ENCODE peak calls at places on chromosomes 2 and 18, in four cellular contexts. G is AG08395, U is lower leg skin, J is RKO. V is an unnamed sample.

GRCh38 chr2:169653636-169654035 is 40.6 kb downstream of the CFAP210 start:
- DNase-seq in J (no peak), G (no peak), U (no peak), V (no peak)

GRCh38 chr2:207351171-207351570 is 178.6 kb upstream of the CREB1 start:
- DNase-seq in G (no peak), J (no peak), U (no peak), V (no peak)

GRCh38 chr2:135820003-135820618 is 16.9 kb downstream of the LCT start:
- DNase-seq in J (no peak), U (no peak), G (no peak), V (no peak)

GRCh38 chr2:86062043-86062442 is 43.6 kb downstream of the POLR1A start:
- DNase-seq in U (no peak), G (peak), J (no peak), V (no peak)

GRCh38 chr2:45988879-45989278 is 308.3 kb upstream of the EPAS1 start:
- DNase-seq in U (no peak), G (no peak), J (no peak), V (no peak)

GRCh38 chr18:78492813-78493371 is 486.7 kb upstream of the SALL3 start:
- DNase-seq in G (no peak), J (no peak), U (no peak), V (no peak)

GRCh38 chr2:46062637-46063412 is 234.4 kb upstream of the EPAS1 start:
- DNase-seq in U (peak), G (peak), J (peak), V (peak)

GRCh38 chr18:9614401-9615279 is at the start of gene PPP4R1:
- DNase-seq in G (peak), J (peak), U (peak), V (peak)

GRCh38 chr2:20425371-20425881 is 21.4 kb upstream of the RHOB start:
- DNase-seq in G (peak), U (peak), J (no peak), V (no peak)

GRCh38 chr2:217707116-217707742 is 295.6 kb downstream of the TNS1 start:
- DNase-seq in J (no peak), U (peak), G (peak), V (no peak)

GRCh38 chr2:42047488-42048317 is at the start of gene PKDCC:
- DNase-seq in G (peak), U (peak), J (peak), V (peak)

GRCh38 chr2:130846686-130847375 is 10.1 kb downstream of the ARHGEF4 start:
- DNase-seq in J (no peak), U (no peak), G (no peak), V (no peak)

GRCh38 chr2:176518823-176519222 is 249.6 kb downstream of the MTX2 start:
- DNase-seq in U (no peak), J (no peak), G (no peak), V (peak)

GRCh38 chr2:232013701-232014353 is 52.3 kb downstream of the DIS3L2 start:
- DNase-seq in U (no peak), J (peak), G (peak), V (no peak)

GRCh38 chr2:73983322-73984202 is 1.1 kb upstream of the TET3 start:
- DNase-seq in J (peak), U (peak), G (no peak), V (peak)

GRCh38 chr2:147937744-147938349 is 82.7 kb downstream of the ORC4 start:
- DNase-seq in U (no peak), G (peak), J (peak), V (peak)

GRCh38 chr2:105879798-105880300 is 135.1 kb downstream of the NCK2 start:
- DNase-seq in U (no peak), G (no peak), J (no peak), V (no peak)

GRCh38 chr2:8545676-8546318 is 136.1 kb upstream of the ID2 start:
- DNase-seq in J (no peak), G (no peak), U (no peak), V (no peak)

GRCh38 chr2:106085441-106085911 is 108.6 kb downstream of the UXS1 start:
- DNase-seq in G (peak), J (peak), U (peak), V (no peak)

GRCh38 chr2:176101862-176102261 is 2.3 kb downstream of the HOXD12 start:
- DNase-seq in U (no peak), G (no peak), J (no peak), V (no peak)

GRCh38 chr2:62221141-62221540 is 25.2 kb downstream of the B3GNT2 start:
- DNase-seq in U (no peak), G (no peak), J (no peak), V (no peak)

GRCh38 chr2:121974919-121975654 is 219.6 kb downstream of the TSN start:
- DNase-seq in U (peak), G (peak), J (peak), V (peak)

GRCh38 chr2:223549215-223549614 is 52.9 kb downstream of the SCG2 start:
- DNase-seq in J (no peak), G (peak), U (peak), V (no peak)

GRCh38 chr2:235634435-235635152 is 140.8 kb downstream of the AGAP1 start:
- DNase-seq in G (peak), U (no peak), J (no peak), V (no peak)

GRCh38 chr2:80567991-80568390 is 263.4 kb upstream of the LRRTM1 start:
- DNase-seq in U (no peak), J (no peak), G (no peak), V (no peak)

GRCh38 chr18:65751145-65752085 is 603 bp downstream of the CDH7 start:
- DNase-seq in J (no peak), U (no peak), G (no peak), V (no peak)

GRCh38 chr2:235383272-235383843 is 110.5 kb upstream of the AGAP1 start:
- DNase-seq in G (peak), J (no peak), U (no peak), V (no peak)

GRCh38 chr2:40471868-40472267 is 20.0 kb upstream of the SLC8A1 start:
- DNase-seq in U (no peak), J (no peak), G (no peak), V (no peak)

GRCh38 chr2:74843371-74844298 is 9.7 kb downstream of the HK2 start:
- DNase-seq in J (peak), G (peak), U (no peak), V (no peak)

GRCh38 chr18:6107794-6108193 is 212.5 kb upstream of the TMEM200C start:
- DNase-seq in U (no peak), G (no peak), J (no peak), V (no peak)

GRCh38 chr2:44168684-44169154 is at the start of gene PPM1B:
- DNase-seq in U (no peak), J (no peak), G (no peak), V (peak)

GRCh38 chr2:98912221-98912851 is 23.7 kb downstream of the CRACDL start:
- DNase-seq in U (no peak), J (peak), G (peak), V (no peak)

GRCh38 chr2:44949329-44950151 is 8.0 kb downstream of the SIX3 start:
- DNase-seq in G (peak), U (no peak), J (no peak), V (peak)

GRCh38 chr2:226559536-226559935 is 240.1 kb downstream of the IRS1 start:
- DNase-seq in J (no peak), U (no peak), G (no peak), V (no peak)

GRCh38 chr2:9720352-9721093 is 89.7 kb upstream of the YWHAQ start:
- DNase-seq in G (no peak), J (no peak), U (no peak), V (peak)

GRCh38 chr2:43465234-43465633 is 130.6 kb downstream of the THADA start:
- DNase-seq in U (no peak), J (no peak), G (no peak), V (no peak)

GRCh38 chr2:162244559-162245031 is 1.4 kb upstream of the FAP start:
- DNase-seq in U (peak), J (peak), G (peak), V (no peak)

GRCh38 chr2:77512521-77512920 is 9.7 kb downstream of the LRRTM4 start:
- DNase-seq in G (no peak), J (peak), U (no peak), V (no peak)

V was measured in retina.